ENCODE peak calls at places on chromosome 14, in five cellular contexts. One of them, this sample, is unnamed.

GRCh38 chr14:29353473-29353872 is 574.2 kb downstream of the PRKD1 start:
- DNase-seq in IMR-90: no peak
- DNase-seq in HCT116: no peak
- DNase-seq in sigmoid colon: no peak
- DNase-seq in tibial nerve: no peak
- DNase-seq in this sample: no peak

GRCh38 chr14:65377576-65377975 is 35.0 kb upstream of the FUT8 start:
- DNase-seq in IMR-90: peak
- DNase-seq in HCT116: no peak
- DNase-seq in sigmoid colon: no peak
- DNase-seq in tibial nerve: peak
- DNase-seq in this sample: no peak

GRCh38 chr14:101380512-101380911 is 180.8 kb upstream of the DIO3 start:
- DNase-seq in IMR-90: no peak
- DNase-seq in HCT116: no peak
- DNase-seq in sigmoid colon: no peak
- DNase-seq in tibial nerve: no peak
- DNase-seq in this sample: no peak

GRCh38 chr14:104757238-104757585 is 4.3 kb downstream of the SIVA1 start:
- DNase-seq in IMR-90: no peak
- DNase-seq in HCT116: no peak
- DNase-seq in sigmoid colon: no peak
- DNase-seq in tibial nerve: no peak
- DNase-seq in this sample: no peak

GRCh38 chr14:82720931-82721330 is 1187.3 kb upstream of the SEL1L start:
- DNase-seq in IMR-90: no peak
- DNase-seq in HCT116: no peak
- DNase-seq in sigmoid colon: no peak
- DNase-seq in tibial nerve: peak
- DNase-seq in this sample: peak

GRCh38 chr14:96597680-96598079 is 95.5 kb downstream of the PAPOLA start:
- DNase-seq in IMR-90: no peak
- DNase-seq in HCT116: no peak
- DNase-seq in sigmoid colon: no peak
- DNase-seq in tibial nerve: no peak
- DNase-seq in this sample: no peak

GRCh38 chr14:59271734-59272133 is 83.3 kb downstream of the DAAM1 start:
- DNase-seq in IMR-90: peak
- DNase-seq in HCT116: no peak
- DNase-seq in sigmoid colon: no peak
- DNase-seq in tibial nerve: no peak
- DNase-seq in this sample: no peak

GRCh38 chr14:73850940-73851339 is 691 bp upstream of the PTGR2 start:
- DNase-seq in IMR-90: no peak
- DNase-seq in HCT116: no peak
- DNase-seq in sigmoid colon: no peak
- DNase-seq in tibial nerve: no peak
- DNase-seq in this sample: no peak

GRCh38 chr14:103847439-103847953 is at the start of gene PPP1R13B:
- DNase-seq in IMR-90: peak
- DNase-seq in HCT116: peak
- DNase-seq in sigmoid colon: peak
- DNase-seq in tibial nerve: peak
- DNase-seq in this sample: peak

GRCh38 chr14:101817511-101818001 is 56.0 kb downstream of the PPP2R5C start:
- DNase-seq in IMR-90: no peak
- DNase-seq in HCT116: no peak
- DNase-seq in sigmoid colon: no peak
- DNase-seq in tibial nerve: no peak
- DNase-seq in this sample: no peak

GRCh38 chr14:34875031-34875922 is at the start of gene BAZ1A:
- DNase-seq in IMR-90: peak
- DNase-seq in HCT116: peak
- DNase-seq in sigmoid colon: peak
- DNase-seq in tibial nerve: peak
- DNase-seq in this sample: peak
- TF ChIP-seq POLR2A in IMR-90: peak
- TF ChIP-seq POLR2A in HCT116: peak
- TF ChIP-seq POLR2A in sigmoid colon: peak
- TF ChIP-seq POLR2A in tibial nerve: peak
- TF ChIP-seq POLR2A in this sample: peak

DNA sequence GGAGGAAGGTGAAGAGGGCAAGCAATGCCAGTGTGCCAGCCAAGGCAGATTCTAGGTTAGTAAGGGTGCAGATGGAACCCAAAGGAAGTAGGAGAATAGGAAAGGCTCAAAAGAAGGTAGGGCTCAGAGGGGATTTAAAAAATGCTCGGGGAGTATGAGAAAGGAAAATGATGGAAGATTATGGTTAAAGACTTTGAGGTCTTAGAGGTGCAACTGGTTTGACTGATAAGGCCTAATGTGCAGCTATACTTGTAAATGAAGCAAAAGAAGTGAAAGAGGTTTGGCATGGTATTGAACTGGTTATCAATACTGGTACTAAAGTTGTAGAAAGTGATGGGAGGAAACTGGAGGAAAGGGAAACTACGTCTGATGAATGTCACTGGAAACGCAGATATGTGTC is 94.7 kb downstream of the RPS6KA5 start:
- DNase-seq in IMR-90: no peak
- DNase-seq in HCT116: no peak
- DNase-seq in sigmoid colon: no peak
- DNase-seq in tibial nerve: no peak
- DNase-seq in this sample: no peak
- H3K27ac ChIP-seq in IMR-90: no peak
- H3K27ac ChIP-seq in HCT116: no peak
- H3K27ac ChIP-seq in sigmoid colon: no peak
- H3K27ac ChIP-seq in tibial nerve: no peak
- H3K27ac ChIP-seq in this sample: no peak

DNA sequence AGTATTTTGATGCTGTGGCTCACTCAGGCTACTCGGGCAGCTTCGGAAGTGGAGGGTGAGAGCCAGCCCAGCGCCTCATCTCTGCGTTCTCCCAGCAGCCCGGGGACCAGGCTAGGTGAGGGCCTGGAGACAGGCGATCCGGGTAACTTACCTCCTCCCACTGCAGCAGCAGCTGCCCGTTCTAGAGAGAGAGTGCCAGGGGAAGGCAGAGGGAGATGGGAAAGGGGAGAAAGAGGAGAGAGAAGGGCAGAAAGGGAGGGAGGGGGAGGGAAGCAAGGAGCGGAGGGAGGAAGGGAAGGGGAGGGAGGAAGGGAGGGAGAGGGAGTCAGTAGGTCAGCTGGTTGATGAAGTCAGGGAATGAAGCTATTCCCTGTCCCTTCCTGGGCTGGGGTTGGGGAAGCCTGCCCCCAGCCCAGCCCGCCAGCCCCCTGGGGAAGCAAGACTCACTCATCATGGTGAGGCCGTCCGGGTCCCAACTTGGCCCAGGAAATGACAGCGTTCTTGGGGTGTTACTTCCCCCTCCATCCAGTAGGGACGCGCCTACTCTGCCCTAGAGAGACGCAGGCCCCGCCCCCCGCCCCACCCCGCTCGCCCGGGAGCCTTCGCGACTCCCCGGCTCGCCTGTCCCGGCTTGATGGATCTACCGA is at the start of gene IFI27L2:
- DNase-seq in IMR-90: peak
- DNase-seq in HCT116: peak
- DNase-seq in sigmoid colon: peak
- DNase-seq in tibial nerve: peak
- DNase-seq in this sample: no peak
- TF ChIP-seq POLR2A in IMR-90: no peak
- TF ChIP-seq POLR2A in HCT116: no peak
- TF ChIP-seq POLR2A in sigmoid colon: no peak
- TF ChIP-seq POLR2A in tibial nerve: peak
- TF ChIP-seq POLR2A in this sample: no peak

DNA sequence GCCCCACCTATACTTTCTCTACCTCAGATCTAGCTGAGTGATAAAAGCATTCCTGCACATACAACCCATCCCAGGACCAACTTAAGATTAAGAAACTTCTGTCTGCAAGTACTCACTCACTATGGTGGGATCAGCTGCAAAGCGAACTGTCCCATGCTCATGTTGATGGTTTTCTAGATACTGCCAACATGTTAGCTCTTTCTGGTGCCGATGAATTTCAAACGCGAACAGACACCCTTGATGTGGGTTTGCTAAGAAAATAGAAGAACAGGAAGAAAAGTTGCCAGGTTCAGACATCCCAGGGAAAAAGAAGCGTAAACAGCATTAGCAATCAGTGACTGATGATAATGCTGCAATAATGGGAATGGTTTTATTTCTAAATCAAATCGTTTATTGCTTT is 1.5 kb upstream of the SLC39A2 start:
- DNase-seq in IMR-90: no peak
- DNase-seq in HCT116: no peak
- DNase-seq in sigmoid colon: no peak
- DNase-seq in tibial nerve: no peak
- DNase-seq in this sample: no peak
- H3K27ac ChIP-seq in IMR-90: no peak
- H3K27ac ChIP-seq in HCT116: no peak
- H3K27ac ChIP-seq in sigmoid colon: no peak
- H3K27ac ChIP-seq in tibial nerve: no peak
- H3K27ac ChIP-seq in this sample: no peak

GRCh38 chr14:66496188-66496807 is 10.1 kb downstream of the CCDC196 start:
- DNase-seq in IMR-90: no peak
- DNase-seq in HCT116: no peak
- DNase-seq in sigmoid colon: no peak
- DNase-seq in tibial nerve: no peak
- DNase-seq in this sample: no peak
- TF ChIP-seq POLR2A in IMR-90: no peak
- TF ChIP-seq POLR2A in HCT116: no peak
- TF ChIP-seq POLR2A in sigmoid colon: no peak
- TF ChIP-seq POLR2A in tibial nerve: no peak
- TF ChIP-seq POLR2A in this sample: no peak

DNA sequence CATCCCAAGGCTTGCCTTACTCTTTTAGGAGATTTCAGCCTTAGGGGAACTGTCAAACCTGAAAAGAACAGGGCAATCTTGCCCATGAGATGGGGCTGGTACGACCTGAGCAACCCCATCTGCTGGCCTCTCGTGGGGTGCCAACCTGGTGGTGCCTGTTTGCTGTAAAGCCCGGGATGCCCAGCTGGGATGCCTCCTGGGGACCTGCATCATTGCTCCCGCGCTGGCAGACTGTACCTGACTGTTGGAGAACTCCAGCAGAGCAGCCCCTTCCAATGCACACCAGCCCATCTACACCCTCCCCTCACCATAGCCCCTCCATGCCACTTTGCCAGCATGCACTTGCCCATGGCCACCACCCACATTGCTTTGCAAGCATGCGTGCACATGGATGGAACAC is 335.7 kb downstream of the RPS29 start:
- DNase-seq in IMR-90: no peak
- DNase-seq in HCT116: no peak
- DNase-seq in sigmoid colon: no peak
- DNase-seq in tibial nerve: no peak
- DNase-seq in this sample: no peak
- H3K27ac ChIP-seq in IMR-90: no peak
- H3K27ac ChIP-seq in HCT116: no peak
- H3K27ac ChIP-seq in sigmoid colon: no peak
- H3K27ac ChIP-seq in tibial nerve: no peak
- H3K27ac ChIP-seq in this sample: no peak